ENCODE peak calls at places on chromosomes 13 and 19, in eight cellular contexts. L, V, Y, S, Z, X, R and G are unnamed samples.

GRCh38 chr13:32947411-32947810 is 68.8 kb upstream of the KL start:
- DNase-seq in Y (peak; percentile 33), Z (no peak), S (no peak), L (no peak), X (no peak), V (no peak), R (no peak), G (no peak)

GRCh38 chr13:97386832-97387486 is 47.0 kb upstream of the RAP2A start:
- DNase-seq in R (no peak), X (peak; percentile 15), L (no peak), V (no peak), S (no peak), Y (no peak), Z (no peak), G (no peak)

GRCh38 chr19:51719251-51719901 is 4.4 kb downstream of the HAS1 start:
- DNase-seq in L (no peak), Y (no peak), R (no peak), V (no peak), Z (no peak), X (no peak), S (no peak), G (no peak)

GRCh38 chr19:51387924-51388389 is at the start of gene LIM2:
- DNase-seq in Y (no peak), S (no peak), L (no peak), R (peak; percentile 60), V (no peak), Z (no peak), X (no peak), G (no peak)

GRCh38 chr19:54470991-54471782 is 1.9 kb downstream of the CDC42EP5 start:
- DNase-seq in R (no peak), Y (no peak), S (peak; percentile 24), X (no peak), L (no peak), Z (peak; percentile 55), V (peak; percentile 63), G (no peak)

GRCh38 chr13:44620057-44620456 is 43.9 kb upstream of the TSC22D1 start:
- DNase-seq in S (no peak), Y (no peak), V (no peak), X (no peak), R (no peak), Z (no peak), L (peak; percentile 45), G (no peak)

GRCh38 chr19:11142528-11143171 is 12.9 kb downstream of the SPC24 start:
- DNase-seq in R (peak; percentile 57), L (peak; percentile 95), Y (peak; percentile 89), S (peak; percentile 93), V (peak; percentile 86), X (no peak), Z (peak; percentile 95), G (peak; percentile 56)

GRCh38 chr13:33711441-33711840 is 106.5 kb upstream of the RFC3 start:
- DNase-seq in L (no peak), Z (no peak), X (no peak), R (no peak), Y (no peak), S (no peak), V (no peak), G (no peak)

GRCh38 chr13:90445179-90445578 is 902.3 kb upstream of the MIR17HG start:
- DNase-seq in Z (no peak), X (no peak), V (no peak), Y (no peak), L (peak; percentile 90), S (no peak), R (peak; percentile 15), G (no peak)

GRCh38 chr19:8618751-8619150 is 8.2 kb upstream of the ADAMTS10 start:
- DNase-seq in X (no peak), Y (no peak), S (no peak), V (no peak), L (no peak), R (no peak), Z (no peak), G (no peak)

GRCh38 chr19:23395041-23395721 is at the start of gene ZNF91:
- DNase-seq in V (peak; percentile 92), L (peak; percentile 96), R (peak; percentile 91), S (peak; percentile 94), Y (peak; percentile 79), Z (peak; percentile 91), X (peak; percentile 92), G (peak; percentile 96)

GRCh38 chr13:23558675-23559536 is 11.3 kb upstream of the TNFRSF19 start:
- DNase-seq in S (peak; percentile 69), V (no peak), X (no peak), Y (peak; percentile 31), R (no peak), Z (peak; percentile 60), L (peak; percentile 92), G (peak; percentile 88)

GRCh38 chr13:49042476-49042875 is 66.8 kb downstream of the FNDC3A start:
- DNase-seq in L (peak; percentile 58), Y (no peak), S (no peak), Z (no peak), X (no peak), V (no peak), R (no peak), G (no peak)

GRCh38 chr19:49983645-49984229 is 22.8 kb upstream of the SIGLEC11 start:
- DNase-seq in Y (peak; percentile 79), S (peak; percentile 34), R (peak; percentile 56), L (peak; percentile 37), V (peak; percentile 73), Z (peak; percentile 41), X (peak; percentile 52), G (no peak)

GRCh38 chr19:58128041-58128685 is 22.4 kb downstream of the ZNF329 start:
- DNase-seq in S (no peak), V (no peak), R (no peak), L (no peak), X (no peak), Y (no peak), Z (no peak), G (no peak)

GRCh38 chr13:102779426-102780159 is 6.0 kb upstream of the TEX30 start:
- DNase-seq in R (no peak), Y (peak; percentile 5), L (no peak), Z (no peak), S (no peak), V (no peak), X (peak; percentile 44), G (no peak)

GRCh38 chr13:113958373-113958772 is 15.5 kb downstream of the C13orf46 start:
- DNase-seq in L (no peak), S (peak; percentile 8), Z (no peak), R (no peak), V (no peak), X (no peak), Y (no peak), G (no peak)

GRCh38 chr13:47638627-47639026 is 362.4 kb downstream of the SUCLA2 start:
- DNase-seq in R (no peak), L (no peak), V (no peak), Z (no peak), S (no peak), Y (no peak), X (no peak), G (no peak)

GRCh38 chr13:57123660-57124059 is 17.1 kb upstream of the PRR20A start:
- DNase-seq in Z (no peak), Y (no peak), R (no peak), V (no peak), X (no peak), L (no peak), S (no peak), G (no peak)

GRCh38 chr13:98482476-98483444 is 94.1 kb downstream of the STK24 start:
- DNase-seq in X (no peak), V (peak; percentile 81), Z (peak; percentile 80), Y (no peak), R (no peak), S (peak; percentile 68), L (peak; percentile 74), G (peak; percentile 81)

GRCh38 chr13:47437411-47437810 is 540.6 kb upstream of the HTR2A start:
- DNase-seq in L (peak; percentile 89), S (no peak), X (no peak), Y (no peak), V (no peak), Z (no peak), R (no peak), G (no peak)

GRCh38 chr13:59236309-59236939 is 927.3 kb downstream of the DIAPH3 start:
- DNase-seq in L (no peak), Y (peak; percentile 74), V (no peak), Z (no peak), X (no peak), R (no peak), S (no peak), G (no peak)

GRCh38 chr13:25602206-25602605 is 230.4 kb downstream of the ATP8A2 start:
- DNase-seq in V (no peak), X (no peak), Z (no peak), S (no peak), L (no peak), Y (no peak), R (no peak), G (no peak)

GRCh38 chr19:44951179-44952159 is 3.7 kb upstream of the CLPTM1 start:
- DNase-seq in Y (peak; percentile 82), S (peak; percentile 21), X (peak; percentile 62), L (peak; percentile 82), R (peak; percentile 82), V (peak; percentile 68), Z (peak; percentile 30), G (peak; percentile 26)

GRCh38 chr19:35267818-35268545 is 780 bp upstream of the USF2 start:
- DNase-seq in Y (peak; percentile 99), V (peak; percentile 78), Z (peak; percentile 83), L (peak; percentile 67), S (peak; percentile 83), R (peak; percentile 56), X (peak; percentile 82), G (peak; percentile 67)

DNA sequence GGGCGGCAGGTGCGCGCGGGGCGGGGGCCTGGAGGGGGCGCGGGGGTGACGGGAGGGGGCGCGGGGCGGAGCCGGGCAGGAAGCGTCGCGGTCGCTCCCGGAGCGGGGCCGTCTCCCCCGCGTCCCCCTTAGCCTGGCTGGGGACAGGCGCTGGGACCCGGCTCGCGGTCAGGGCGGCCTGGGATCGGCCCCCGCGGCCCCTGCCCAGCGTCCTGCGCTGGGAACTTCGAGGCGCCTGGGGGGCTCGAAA is 74.7 kb upstream of the MCF2L start:
- DNase-seq in L (no peak), X (no peak), R (no peak), Y (no peak), Z (no peak), V (no peak), S (no peak), G (no peak)
- H3K27me3 ChIP-seq in L (peaks cover 81% of the 10 kb centered on the region), X (peaks cover 11% of the 10 kb centered on the region), R (no peaks in the 10 kb centered on the region), Y (peaks cover 10% of the 10 kb centered on the region), Z (peaks cover 37% of the 10 kb centered on the region), V (no peaks in the 10 kb centered on the region), S (no peaks in the 10 kb centered on the region), G (peaks cover 35% of the 10 kb centered on the region)

GRCh38 chr19:39347332-39348227 is 5.4 kb downstream of the SAMD4B start:
- DNase-seq in Y (no peak), X (no peak), Z (no peak), L (peak; percentile 53), S (no peak), V (no peak), R (no peak), G (no peak)
- H3K36me3 ChIP-seq in Y (peaks cover 47% of the 10 kb centered on the region), X (peaks cover 6% of the 10 kb centered on the region), Z (no peaks in the 10 kb centered on the region), L (peaks cover 26% of the 10 kb centered on the region), S (peaks cover 61% of the 10 kb centered on the region), V (no peaks in the 10 kb centered on the region), R (peaks cover 22% of the 10 kb centered on the region), G (peaks cover 7% of the 10 kb centered on the region)

GRCh38 chr19:29662278-29662603 is 3.0 kb upstream of the PLEKHF1 start:
- DNase-seq in S (no peak), V (no peak), R (no peak), L (no peak), X (no peak), Y (no peak), Z (no peak), G (no peak)
- H3K4me3 ChIP-seq in S (peak overlapping the region; percentile 15), V (no peak overlapping the region), R (no peak overlapping the region), L (peak overlapping the region; percentile 11), X (no peak overlapping the region), Y (no peak overlapping the region), Z (no peak overlapping the region), G (no peak overlapping the region)

GRCh38 chr13:110572778-110573118 is 11.2 kb upstream of the RAB20 start:
- DNase-seq in V (no peak), Z (no peak), X (no peak), S (no peak), Y (no peak), R (no peak), L (no peak), G (no peak)
- H3K27me3 ChIP-seq in V (no peaks in the 10 kb centered on the region), Z (peaks cover 28% of the 10 kb centered on the region), X (peaks cover 5% of the 10 kb centered on the region), S (no peaks in the 10 kb centered on the region), Y (peaks cover 12% of the 10 kb centered on the region), R (no peaks in the 10 kb centered on the region), L (peaks cover 53% of the 10 kb centered on the region), G (peaks cover 4% of the 10 kb centered on the region)